ENCODE peak calls at places on chromosomes 3 and 15, in five cellular contexts. Z is H9, L is H1, J is neuronal stem cell, I is IMR-90. P is an unnamed sample.

GRCh38 chr3:31230425-31230824 is 302.3 kb upstream of the STT3B start:
- DNase-seq in Z (no peak), L (no peak), J (no peak), I (no peak), P (no peak)

GRCh38 chr15:63623231-63623969 is 26.2 kb downstream of the FBXL22 start:
- DNase-seq in Z (no peak), L (no peak), J (no peak), I (no peak), P (no peak)

GRCh38 chr3:15820911-15821310 is 23.1 kb upstream of the ANKRD28 start:
- DNase-seq in Z (no peak), L (no peak), J (no peak), I (no peak), P (no peak)

GRCh38 chr3:152019516-152019915 is 146.1 kb downstream of the SUCNR1 start:
- DNase-seq in Z (no peak), L (no peak), J (no peak), I (no peak), P (peak)

GRCh38 chr3:41064070-41064469 is 135.2 kb upstream of the CTNNB1 start:
- DNase-seq in Z (no peak), L (no peak), J (no peak), I (no peak), P (no peak)

GRCh38 chr15:51374131-51374530 is 32.7 kb downstream of the GLDN start:
- DNase-seq in Z (no peak), L (no peak), J (no peak), I (no peak), P (no peak)

GRCh38 chr3:197017003-197017402 is 12.6 kb downstream of the MELTF start:
- DNase-seq in Z (peak), L (no peak), J (no peak), I (no peak), P (no peak)

GRCh38 chr3:156256256-156256655 is 135.9 kb downstream of the KCNAB1 start:
- DNase-seq in Z (no peak), L (no peak), J (no peak), I (no peak), P (no peak)

GRCh38 chr3:185070491-185071335 is 82.1 kb downstream of the C3orf70 start:
- DNase-seq in Z (peak), L (peak), J (peak), I (peak), P (no peak)

GRCh38 chr15:95324596-95325135 is 1005.8 kb upstream of the NR2F2 start:
- DNase-seq in Z (no peak), L (no peak), J (no peak), I (no peak), P (no peak)

GRCh38 chr15:82737975-82738374 is 28.3 kb upstream of the AP3B2 start:
- DNase-seq in Z (no peak), L (no peak), J (no peak), I (peak), P (no peak)

GRCh38 chr3:195796795-195797194 is 14.9 kb downstream of the MUC4 start:
- DNase-seq in Z (no peak), L (no peak), J (no peak), I (no peak), P (no peak)

GRCh38 chr3:69474186-69474585 is 88.3 kb upstream of the FRMD4B start:
- DNase-seq in Z (no peak), L (no peak), J (no peak), I (no peak), P (peak)

GRCh38 chr3:67601919-67602608 is 52.3 kb downstream of the SUCLG2 start:
- DNase-seq in Z (no peak), L (no peak), J (no peak), I (no peak), P (no peak)

GRCh38 chr3:13600950-13601691 is 52.2 kb downstream of the FBLN2 start:
- DNase-seq in Z (no peak), L (no peak), J (no peak), I (peak), P (peak)

GRCh38 chr3:184647405-184647936 is 64.4 kb downstream of the MAGEF1 start:
- DNase-seq in Z (no peak), L (no peak), J (no peak), I (no peak), P (no peak)

GRCh38 chr3:403826-404225 is 207.3 kb downstream of the CHL1 start:
- DNase-seq in Z (no peak), L (no peak), J (no peak), I (no peak), P (no peak)

GRCh38 chr15:85504739-85505676 is 124.6 kb downstream of the AKAP13 start:
- DNase-seq in Z (no peak), L (no peak), J (peak), I (peak), P (peak)

GRCh38 chr3:196537319-196537984 is 22.3 kb upstream of the SMCO1 start:
- DNase-seq in Z (no peak), L (peak), J (peak), I (peak), P (peak)

GRCh38 chr15:79358069-79358468 is 47.2 kb downstream of the TMED3 start:
- DNase-seq in Z (no peak), L (no peak), J (no peak), I (no peak), P (no peak)

GRCh38 chr3:149198611-149199010 is 23.0 kb downstream of the CP start:
- DNase-seq in Z (peak), L (no peak), J (peak), I (peak), P (peak)

GRCh38 chr3:149197669-149198068 is 24.0 kb downstream of the CP start:
- DNase-seq in Z (peak), L (peak), J (peak), I (no peak), P (no peak)

GRCh38 chr3:149203758-149204157 is 17.9 kb downstream of the CP start:
- DNase-seq in Z (no peak), L (no peak), J (no peak), I (no peak), P (no peak)

GRCh38 chr3:149195221-149195620 is 26.4 kb downstream of the CP start:
- DNase-seq in Z (no peak), L (no peak), J (no peak), I (no peak), P (no peak)

GRCh38 chr3:149199474-149199873 is 22.2 kb downstream of the CP start:
- DNase-seq in Z (no peak), L (no peak), J (no peak), I (peak), P (no peak)
- H2BK120ac ChIP-seq in Z (no peak), L (peak), J (no peak), I (peak), P (no peak)

GRCh38 chr3:11845661-11846060 is 1.0 kb downstream of the TAMM41 start:
- DNase-seq in Z (no peak), L (no peak), J (no peak), I (no peak), P (no peak)

GRCh38 chr3:11847607-11848006 is 922 bp upstream of the TAMM41 start:
- DNase-seq in Z (no peak), L (no peak), J (no peak), I (no peak), P (no peak)

GRCh38 chr3:11844891-11845290 is 1.8 kb downstream of the TAMM41 start:
- DNase-seq in Z (no peak), L (no peak), J (no peak), I (no peak), P (no peak)

GRCh38 chr3:11847035-11847394 is 330 bp upstream of the TAMM41 start:
- DNase-seq in Z (no peak), L (no peak), J (no peak), I (no peak), P (no peak)

DNA sequence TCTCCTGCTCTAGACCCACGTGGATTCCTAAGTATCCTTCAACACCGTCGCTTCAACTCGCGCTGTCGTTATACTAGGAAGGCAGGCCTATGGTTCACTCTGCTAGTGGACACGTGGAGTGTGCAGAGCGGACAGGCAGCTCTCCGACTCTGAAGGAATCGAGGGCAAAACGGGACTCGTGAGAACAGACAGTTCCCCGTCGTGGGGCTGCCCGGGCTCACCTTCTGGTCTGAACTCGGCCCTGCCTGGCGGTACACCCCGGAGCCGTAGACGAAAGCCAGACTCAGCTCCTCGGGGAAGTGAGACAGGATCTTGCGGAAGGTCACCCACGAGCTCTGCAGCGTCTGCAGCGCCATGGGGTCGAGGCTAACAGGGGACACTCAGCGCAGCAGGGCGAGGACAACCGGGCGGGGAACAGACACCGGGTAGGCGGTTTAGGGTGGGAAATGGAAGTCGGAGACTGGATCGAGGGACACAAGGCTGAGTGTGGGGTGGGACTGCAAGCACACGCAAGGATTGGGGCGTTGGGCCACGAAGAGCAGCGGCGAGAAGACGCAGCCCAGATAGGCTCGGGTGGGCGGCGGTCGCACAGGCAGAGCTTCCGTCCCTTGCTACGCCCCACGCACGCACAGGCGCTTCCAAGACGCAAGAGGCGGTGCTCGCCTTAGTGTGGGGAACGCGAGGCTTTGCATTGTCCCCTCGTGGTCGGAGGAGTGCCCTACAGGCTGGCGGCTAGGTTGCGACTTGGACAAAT is at the start of gene TAMM41:
- DNase-seq in Z (peak), L (peak), J (peak), I (peak), P (peak)
- H2BK5ac ChIP-seq in Z (no peak), L (peak), J (no peak), I (peak), P (no peak)

GRCh38 chr15:23436421-23436820 is 10.6 kb downstream of the GOLGA6L2 start:
- DNase-seq in Z (no peak), L (no peak), J (no peak), I (no peak), P (no peak)
- H3K9ac ChIP-seq in Z (no peak), L (no peak), J (no peak), I (no peak), P (no peak)

DNA sequence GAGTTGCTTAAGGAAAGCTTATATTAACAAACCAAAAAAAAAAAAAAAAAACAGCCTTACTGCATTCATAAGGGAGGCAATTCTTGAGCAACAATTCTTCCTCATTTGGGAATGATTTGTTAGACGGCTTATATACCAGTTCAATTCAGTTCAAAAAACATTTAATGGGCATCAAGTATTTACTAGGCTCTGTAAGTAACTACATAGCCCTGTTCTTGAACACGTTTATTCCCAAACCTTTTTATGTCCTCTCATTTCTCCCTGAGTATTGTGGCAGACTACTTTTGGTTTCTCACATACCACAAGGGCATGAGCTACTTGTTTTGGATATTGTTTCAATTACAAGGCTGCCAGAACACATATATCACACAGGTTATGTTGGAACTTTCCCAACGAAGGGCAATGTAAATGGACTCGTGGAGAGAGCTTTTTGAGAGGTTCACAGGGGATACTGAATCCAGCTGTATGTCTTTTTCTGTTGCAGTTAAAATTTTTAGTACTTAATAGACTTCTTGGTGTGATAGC is 363.8 kb upstream of the NAALADL2 start:
- DNase-seq in Z (no peak), L (no peak), J (no peak), I (peak), P (no peak)
- H2BK120ac ChIP-seq in Z (no peak), L (no peak), J (no peak), I (peak), P (no peak)